ENCODE peak calls at places on chromosome 4, in five cellular contexts. L is CD8-positive, alpha-beta T cell; Y is brain pericyte; K is neural crest cell; S is prostate gland. W is an unnamed sample.

GRCh38 chr4:41135761-41136160 is 78.6 kb downstream of the APBB2 start:
- DNase-seq in S (no peak), Y (no peak), L (no peak), K (no peak), W (no peak)

GRCh38 chr4:53000560-53000959 is 138.4 kb downstream of the RASL11B start:
- DNase-seq in K (no peak), L (no peak), Y (no peak), S (no peak), W (no peak)

GRCh38 chr4:4656977-4657376 is 115.1 kb upstream of the STX18 start:
- DNase-seq in Y (no peak), S (no peak), L (no peak), K (no peak), W (no peak)

GRCh38 chr4:153579872-153580271 is 104.2 kb upstream of the TLR2 start:
- DNase-seq in Y (no peak), K (no peak), L (no peak), S (no peak), W (no peak)

GRCh38 chr4:153345011-153345981 is 808 bp downstream of the MND1 start:
- DNase-seq in Y (no peak), K (peak; percentile 12), L (peak; percentile 32), S (peak; percentile 10), W (peak; percentile 69)

GRCh38 chr4:102551946-102552575 is 50.9 kb downstream of the NFKB1 start:
- DNase-seq in S (no peak), Y (no peak), L (no peak), K (no peak), W (no peak)

GRCh38 chr4:128249787-128250668 is 37.6 kb downstream of the PGRMC2 start:
- DNase-seq in S (no peak), Y (no peak), K (no peak), L (no peak), W (peak; percentile 46)

GRCh38 chr4:7861440-7861881 is 78.2 kb downstream of the AFAP1 start:
- DNase-seq in Y (no peak), K (no peak), S (no peak), L (no peak), W (peak; percentile 76)

GRCh38 chr4:85127653-85128052 is 161.2 kb upstream of the WDFY3 start:
- DNase-seq in Y (no peak), K (peak; percentile 3), L (no peak), S (no peak), W (peak; percentile 48)

GRCh38 chr4:99144070-99144469 is at the start of gene ADH4:
- DNase-seq in Y (no peak), L (no peak), S (no peak), K (no peak), W (no peak)

GRCh38 chr4:154364012-154364863 is 127.4 kb downstream of the DCHS2 start:
- DNase-seq in S (no peak), L (no peak), K (no peak), Y (no peak), W (no peak)

GRCh38 chr4:88820723-88821368 is 123.2 kb upstream of the NAP1L5 start:
- DNase-seq in L (no peak), Y (no peak), S (no peak), K (no peak), W (no peak)

GRCh38 chr4:66972087-66972486 is 573.2 kb downstream of the CENPC start:
- DNase-seq in Y (no peak), S (no peak), L (no peak), K (no peak), W (peak; percentile 23)

GRCh38 chr4:29278580-29278979 is 1441.6 kb upstream of the PCDH7 start:
- DNase-seq in K (no peak), L (no peak), Y (no peak), S (no peak), W (peak; percentile 46)

GRCh38 chr4:47490550-47490949 is 5.5 kb downstream of the ATP10D start:
- DNase-seq in L (no peak), S (no peak), Y (no peak), K (no peak), W (peak; percentile 50)

GRCh38 chr4:4327652-4328121 is 37.6 kb downstream of the ZBTB49 start:
- DNase-seq in Y (no peak), K (peak; percentile 50), L (no peak), S (no peak), W (no peak)

GRCh38 chr4:24456431-24456830 is 127.9 kb downstream of the DHX15 start:
- DNase-seq in Y (no peak), L (no peak), S (no peak), K (no peak), W (no peak)

GRCh38 chr4:25030283-25031076 is at the start of gene LGI2:
- DNase-seq in Y (no peak), L (no peak), S (no peak), K (peak; percentile 34), W (no peak)

GRCh38 chr4:8010618-8011017 is 71.0 kb upstream of the AFAP1 start:
- DNase-seq in K (peak; percentile 73), Y (no peak), S (no peak), L (no peak), W (no peak)

GRCh38 chr4:17613761-17614415 is 553 bp upstream of the MED28 start:
- DNase-seq in K (no peak), L (no peak), S (no peak), Y (no peak), W (peak; percentile 80)

GRCh38 chr4:143335979-143336827 is 473 bp upstream of the GAB1 start:
- DNase-seq in K (peak; percentile 81), S (peak; percentile 82), L (no peak), Y (peak; percentile 82), W (peak; percentile 87)

GRCh38 chr4:168028568-168028967 is 63.8 kb upstream of the ANXA10 start:
- DNase-seq in L (no peak), S (peak; percentile 8), Y (no peak), K (no peak), W (peak; percentile 52)

GRCh38 chr4:145044341-145044740 is 53.7 kb downstream of the ANAPC10 start:
- DNase-seq in L (no peak), S (no peak), K (no peak), Y (no peak), W (peak; percentile 54)

GRCh38 chr4:59612235-59612634 is 1587.9 kb upstream of the ADGRL3 start:
- DNase-seq in Y (no peak), L (no peak), K (no peak), S (no peak), W (peak; percentile 88)

GRCh38 chr4:84484274-84484673 is 14.8 kb downstream of the NKX6-1 start:
- DNase-seq in L (no peak), K (no peak), S (no peak), Y (no peak), W (no peak)

GRCh38 chr4:103306870-103307345 is 108.8 kb upstream of the CENPE start:
- DNase-seq in K (peak; percentile 57), Y (no peak), S (peak; percentile 5), L (no peak), W (peak; percentile 1)

GRCh38 chr4:119271361-119272085 is 50.4 kb downstream of the FABP2 start:
- DNase-seq in Y (no peak), S (no peak), L (no peak), K (no peak), W (no peak)

GRCh38 chr4:1770791-1771231 is 22.3 kb upstream of the FGFR3 start:
- DNase-seq in K (no peak), S (no peak), Y (no peak), L (no peak), W (no peak)

GRCh38 chr4:147779449-147779848 is 47.6 kb downstream of the ARHGAP10 start:
- DNase-seq in Y (no peak), K (no peak), S (no peak), L (no peak), W (no peak)

GRCh38 chr4:30537462-30537861 is 182.7 kb upstream of the PCDH7 start:
- DNase-seq in S (no peak), K (no peak), L (no peak), Y (peak; percentile 13), W (peak; percentile 17)

GRCh38 chr4:576991-577498 is 950 bp upstream of the TMEM271 start:
- DNase-seq in K (no peak), Y (no peak), L (no peak), S (no peak), W (no peak)

GRCh38 chr4:6109842-6110560 is 90.3 kb downstream of the JAKMIP1 start:
- DNase-seq in S (no peak), L (no peak), Y (no peak), K (no peak), W (no peak)

GRCh38 chr4:72505314-72505744 is 63.7 kb downstream of the ADAMTS3 start:
- DNase-seq in K (peak; percentile 6), S (no peak), Y (no peak), L (no peak), W (peak; percentile 29)

W was measured in LHCN-M2.